ENCODE peak calls at places on chromosomes 2 and 18, in seven cellular contexts. O, X, L, Y, A, G and C are unnamed samples.

GRCh38 chr2:20422679-20423271 is 24.1 kb upstream of the RHOB start:
- DNase-seq in O (no peak), L (no peak), Y (peak; percentile 51), X (peak; percentile 49), G (peak; percentile 64), A (peak; percentile 39), C (no peak)

GRCh38 chr2:3479430-3480320 is 39.7 kb downstream of the ADI1 start:
- DNase-seq in Y (no peak), X (peak; percentile 8), O (no peak), A (no peak), L (no peak), G (no peak), C (no peak)

GRCh38 chr18:37935086-37935485 is 369.5 kb upstream of the CELF4 start:
- DNase-seq in L (no peak), A (no peak), O (no peak), Y (no peak), G (no peak), X (no peak), C (no peak)

GRCh38 chr18:32086866-32087265 is 4.8 kb upstream of the RNF138 start:
- DNase-seq in A (no peak), X (no peak), Y (peak; percentile 76), G (no peak), O (no peak), L (no peak), C (no peak)

GRCh38 chr2:12932192-12932591 is 215.5 kb downstream of the TRIB2 start:
- DNase-seq in L (no peak), G (no peak), A (no peak), Y (no peak), X (no peak), O (no peak), C (no peak)

GRCh38 chr2:241636182-241636982 is 576 bp downstream of the THAP4 start:
- DNase-seq in Y (peak; percentile 20), X (peak; percentile 40), O (peak; percentile 69), A (peak; percentile 52), L (no peak), G (no peak), C (no peak)

GRCh38 chr2:65351234-65351947 is 81.0 kb downstream of the SPRED2 start:
- DNase-seq in O (no peak), L (no peak), X (no peak), G (no peak), A (no peak), Y (peak; percentile 54), C (no peak)

GRCh38 chr2:47008381-47009280 is 93.0 kb upstream of the MCFD2 start:
- DNase-seq in X (peak; percentile 77), Y (peak; percentile 69), G (no peak), O (no peak), A (no peak), L (no peak), C (no peak)

GRCh38 chr2:39093208-39093898 is 27.5 kb downstream of the SOS1 start:
- DNase-seq in L (no peak), O (no peak), Y (no peak), A (no peak), G (no peak), X (no peak), C (no peak)

GRCh38 chr2:145408980-145409379 is 889.1 kb upstream of the ZEB2 start:
- DNase-seq in G (no peak), L (no peak), A (no peak), O (no peak), X (no peak), Y (peak; percentile 42), C (no peak)

GRCh38 chr2:146632707-146633106 is 1212.1 kb upstream of the ACVR2A start:
- DNase-seq in L (no peak), A (no peak), X (no peak), G (no peak), Y (no peak), O (no peak), C (no peak)

GRCh38 chr2:182163878-182164277 is 178.2 kb downstream of the PPP1R1C start:
- DNase-seq in X (no peak), A (no peak), L (no peak), G (no peak), Y (no peak), O (no peak), C (no peak)

GRCh38 chr2:128306081-128306930 is 12.4 kb downstream of the HS6ST1 start:
- DNase-seq in Y (peak; percentile 100), A (peak; percentile 86), O (peak; percentile 65), G (peak; percentile 74), L (no peak), X (peak; percentile 28), C (peak; percentile 49)

GRCh38 chr2:132609101-132609890 is 60.7 kb downstream of the LYPD1 start:
- DNase-seq in O (peak; percentile 62), L (no peak), G (no peak), X (no peak), Y (no peak), A (no peak), C (no peak)

GRCh38 chr2:17255071-17255470 is 263.2 kb downstream of the RAD51AP2 start:
- DNase-seq in X (no peak), O (no peak), G (no peak), A (no peak), Y (no peak), L (no peak), C (no peak)

GRCh38 chr2:15941970-15942710 is 1.8 kb downstream of the MYCN start:
- DNase-seq in L (no peak), A (no peak), X (no peak), Y (no peak), G (peak; percentile 46), O (peak; percentile 19), C (no peak)

GRCh38 chr2:119489232-119489952 is 34.9 kb downstream of the SCTR start:
- DNase-seq in A (no peak), Y (no peak), G (no peak), O (peak; percentile 54), X (no peak), L (no peak), C (no peak)

GRCh38 chr2:119488245-119489182 is 35.8 kb downstream of the SCTR start:
- DNase-seq in Y (no peak), A (peak; percentile 21), X (no peak), O (peak; percentile 81), L (no peak), G (no peak), C (peak; percentile 3)

GRCh38 chr2:119490106-119490505 is 34.2 kb downstream of the SCTR start:
- DNase-seq in G (no peak), Y (no peak), L (no peak), O (no peak), X (no peak), A (no peak), C (no peak)

GRCh38 chr2:119491776-119492525 is 32.3 kb downstream of the SCTR start:
- DNase-seq in L (no peak), A (peak; percentile 74), X (no peak), G (no peak), O (peak; percentile 89), Y (peak; percentile 71), C (no peak)

GRCh38 chr2:119490653-119491195 is 33.6 kb downstream of the SCTR start:
- DNase-seq in G (no peak), L (no peak), X (no peak), O (no peak), A (no peak), Y (no peak), C (no peak)
- H3K4me1 ChIP-seq in G (peaks cover 8% of the 10 kb centered on the region), L (peaks cover 18% of the 10 kb centered on the region), X (peaks cover 51% of the 10 kb centered on the region), O (peaks cover 86% of the 10 kb centered on the region), A (peaks cover 71% of the 10 kb centered on the region), Y (peaks cover 4% of the 10 kb centered on the region), C (no peaks in the 10 kb centered on the region)

GRCh38 chr2:54256091-54256694 is at the start of gene TSPYL6:
- DNase-seq in O (no peak), X (no peak), A (no peak), Y (no peak), L (no peak), G (no peak), C (no peak)
- TF ChIP-seq POLR2A in O (no peak), X (no peak), A (no peak), Y (no peak), L (no peak), G (no peak), C (no peak)

GRCh38 chr2:100409461-100409860 is 8.0 kb downstream of the CHST10 start:
- DNase-seq in L (no peak), X (no peak), A (no peak), G (no peak), Y (no peak), O (no peak), C (no peak)
- H3K27ac ChIP-seq in L (no peak overlapping the region), X (no peak overlapping the region), A (no peak overlapping the region), G (no peak overlapping the region), Y (no peak overlapping the region), O (no peak overlapping the region), C (no peak overlapping the region)

GRCh38 chr2:11553661-11554429 is 20.0 kb downstream of the GREB1 start:
- DNase-seq in L (no peak), G (no peak), A (no peak), Y (peak; percentile 4), O (no peak), X (no peak), C (no peak)

GRCh38 chr2:11552260-11552638 is 18.4 kb downstream of the GREB1 start:
- DNase-seq in L (no peak), Y (no peak), A (no peak), G (no peak), X (no peak), O (no peak), C (no peak)

GRCh38 chr2:11550901-11551568 is 17.2 kb downstream of the GREB1 start:
- DNase-seq in L (no peak), X (no peak), A (no peak), Y (no peak), G (no peak), O (no peak), C (no peak)

GRCh38 chr2:11550302-11550701 is 16.5 kb downstream of the GREB1 start:
- DNase-seq in X (no peak), Y (no peak), A (no peak), O (no peak), L (no peak), G (no peak), C (no peak)

GRCh38 chr2:11551569-11552259 is 17.9 kb downstream of the GREB1 start:
- DNase-seq in Y (no peak), G (no peak), A (peak; percentile 46), O (no peak), L (no peak), X (no peak), C (no peak)
- H3K4me1 ChIP-seq in Y (no peaks in the 10 kb centered on the region), G (no peaks in the 10 kb centered on the region), A (no peaks in the 10 kb centered on the region), O (no peaks in the 10 kb centered on the region), L (peaks cover 5% of the 10 kb centered on the region), X (peaks cover 6% of the 10 kb centered on the region), C (no peaks in the 10 kb centered on the region)

DNA sequence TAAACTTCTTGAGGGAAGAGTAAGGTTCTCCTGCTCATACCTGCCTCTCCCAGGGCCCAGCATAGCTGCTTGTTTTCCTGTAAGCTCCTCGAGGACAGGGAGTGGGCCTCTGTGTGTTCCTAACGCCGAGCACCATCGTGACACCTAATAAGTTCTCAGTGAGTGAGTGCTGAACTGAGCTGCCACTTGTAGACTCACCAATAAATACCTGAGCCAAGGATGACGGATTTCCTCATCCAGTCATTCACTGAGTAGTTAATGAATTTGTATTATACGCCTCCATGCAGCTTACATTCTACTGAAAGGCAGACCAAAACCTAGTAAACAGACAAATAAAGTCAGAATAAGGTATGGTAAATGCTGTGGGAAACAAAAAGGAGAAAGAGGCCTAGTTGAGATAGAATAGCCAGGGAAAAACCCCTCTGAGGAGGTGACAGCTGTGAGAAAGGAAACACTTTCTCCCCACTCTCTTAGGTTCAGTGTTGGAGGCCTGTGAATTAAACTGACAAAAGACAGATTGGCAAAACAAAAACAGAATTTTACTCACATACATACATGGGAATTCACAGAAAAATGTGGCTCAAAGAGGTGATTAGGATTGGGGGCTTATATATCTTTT is 138.6 kb downstream of the B3GNT2 start:
- DNase-seq in X (no peak), Y (no peak), G (no peak), L (no peak), O (no peak), A (no peak), C (no peak)
- TF ChIP-seq POLR2A in X (no peak), Y (no peak), G (no peak), L (no peak), O (no peak), A (no peak), C (no peak)